ENCODE peak calls at places on chromosomes 4 and X, in six cellular contexts. One of them, this sample, is unnamed. For H3K9me3, the result is how much of the 10 kb centered on the place peaks cover.

GRCh38 chrX:56130013-56130412 is 102.1 kb upstream of the KLF8 start:
- DNase-seq in spleen: no peak
- DNase-seq in A549: no peak
- DNase-seq in heart left ventricle: no peak
- DNase-seq in ovary: no peak
- DNase-seq in IMR-90: no peak
- DNase-seq in this sample: no peak

GRCh38 chr4:6188687-6189305 is 11.6 kb downstream of the JAKMIP1 start:
- DNase-seq in spleen: no peak
- DNase-seq in A549: no peak
- DNase-seq in heart left ventricle: no peak
- DNase-seq in ovary: no peak
- DNase-seq in IMR-90: no peak
- DNase-seq in this sample: no peak

GRCh38 chrX:1222511-1223252 is 10.2 kb upstream of the CRLF2 start:
- DNase-seq in spleen: no peak
- DNase-seq in A549: peak
- DNase-seq in heart left ventricle: no peak
- DNase-seq in ovary: no peak
- DNase-seq in IMR-90: no peak
- DNase-seq in this sample: no peak

GRCh38 chr4:83889802-83890201 is 353.9 kb downstream of the GPAT3 start:
- DNase-seq in spleen: no peak
- DNase-seq in A549: peak
- DNase-seq in heart left ventricle: no peak
- DNase-seq in ovary: no peak
- DNase-seq in IMR-90: peak
- DNase-seq in this sample: no peak

GRCh38 chr4:41668024-41668423 is 80.5 kb downstream of the PHOX2B start:
- DNase-seq in spleen: no peak
- DNase-seq in A549: no peak
- DNase-seq in heart left ventricle: no peak
- DNase-seq in ovary: no peak
- DNase-seq in IMR-90: no peak
- DNase-seq in this sample: no peak

GRCh38 chr4:138063581-138063980 is 178.6 kb downstream of the SLC7A11 start:
- DNase-seq in spleen: no peak
- DNase-seq in A549: no peak
- DNase-seq in heart left ventricle: no peak
- DNase-seq in ovary: no peak
- DNase-seq in IMR-90: no peak
- DNase-seq in this sample: no peak

GRCh38 chr4:149120331-149121014 is 678.3 kb upstream of the NR3C2 start:
- DNase-seq in spleen: no peak
- DNase-seq in A549: no peak
- DNase-seq in heart left ventricle: no peak
- DNase-seq in ovary: no peak
- DNase-seq in IMR-90: peak
- DNase-seq in this sample: no peak

GRCh38 chrX:150525061-150525919 is 43.1 kb upstream of the MTM1 start:
- DNase-seq in spleen: no peak
- DNase-seq in A549: no peak
- DNase-seq in heart left ventricle: peak
- DNase-seq in ovary: no peak
- DNase-seq in IMR-90: no peak
- DNase-seq in this sample: no peak

GRCh38 chr4:185513489-185514181 is 21.7 kb downstream of the PDLIM3 start:
- DNase-seq in spleen: no peak
- DNase-seq in A549: no peak
- DNase-seq in heart left ventricle: peak
- DNase-seq in ovary: no peak
- DNase-seq in IMR-90: peak
- DNase-seq in this sample: no peak

GRCh38 chr4:143617994-143618679 is 82.3 kb downstream of the FREM3 start:
- DNase-seq in spleen: no peak
- DNase-seq in A549: no peak
- DNase-seq in heart left ventricle: no peak
- DNase-seq in ovary: peak
- DNase-seq in IMR-90: no peak
- DNase-seq in this sample: no peak

GRCh38 chr4:187996502-187997177 is 1.1 kb downstream of the ZFP42 start:
- DNase-seq in spleen: no peak
- DNase-seq in A549: no peak
- DNase-seq in heart left ventricle: no peak
- DNase-seq in ovary: no peak
- DNase-seq in IMR-90: no peak
- DNase-seq in this sample: no peak

GRCh38 chr4:87620086-87620485 is 11.8 kb downstream of the DSPP start:
- DNase-seq in spleen: no peak
- DNase-seq in A549: no peak
- DNase-seq in heart left ventricle: no peak
- DNase-seq in ovary: no peak
- DNase-seq in IMR-90: no peak
- DNase-seq in this sample: no peak

GRCh38 chr4:1382776-1383727 is 23.2 kb downstream of the NKX1-1 start:
- DNase-seq in spleen: peak
- DNase-seq in A549: no peak
- DNase-seq in heart left ventricle: peak
- DNase-seq in ovary: no peak
- DNase-seq in IMR-90: no peak
- DNase-seq in this sample: no peak

GRCh38 chrX:7941390-7942042 is 14.3 kb upstream of the PNPLA4 start:
- DNase-seq in spleen: no peak
- DNase-seq in A549: peak
- DNase-seq in heart left ventricle: no peak
- DNase-seq in ovary: no peak
- DNase-seq in IMR-90: peak
- DNase-seq in this sample: no peak

GRCh38 chrX:48834383-48834709 is 1.1 kb downstream of the PCSK1N start:
- DNase-seq in spleen: no peak
- DNase-seq in A549: peak
- DNase-seq in heart left ventricle: no peak
- DNase-seq in ovary: no peak
- DNase-seq in IMR-90: no peak
- DNase-seq in this sample: no peak

GRCh38 chr4:24855741-24856140 is 57.1 kb downstream of the CCDC149 start:
- DNase-seq in spleen: no peak
- DNase-seq in A549: no peak
- DNase-seq in heart left ventricle: no peak
- DNase-seq in ovary: no peak
- DNase-seq in IMR-90: no peak
- DNase-seq in this sample: no peak

GRCh38 chr4:40990202-40990898 is 224.0 kb downstream of the APBB2 start:
- DNase-seq in spleen: no peak
- DNase-seq in A549: peak
- DNase-seq in heart left ventricle: no peak
- DNase-seq in ovary: no peak
- DNase-seq in IMR-90: peak
- DNase-seq in this sample: no peak

GRCh38 chrX:65601530-65602281 is 65.7 kb upstream of the MSN start:
- DNase-seq in spleen: peak
- DNase-seq in A549: peak
- DNase-seq in heart left ventricle: peak
- DNase-seq in ovary: peak
- DNase-seq in IMR-90: peak
- DNase-seq in this sample: no peak

GRCh38 chrX:53695901-53696300 is 9.4 kb upstream of the HUWE1 start:
- DNase-seq in spleen: no peak
- DNase-seq in A549: no peak
- DNase-seq in heart left ventricle: no peak
- DNase-seq in ovary: no peak
- DNase-seq in IMR-90: no peak
- DNase-seq in this sample: no peak

GRCh38 chr4:38131371-38132139 is 171.4 kb downstream of the PTTG2 start:
- DNase-seq in spleen: no peak
- DNase-seq in A549: no peak
- DNase-seq in heart left ventricle: no peak
- DNase-seq in ovary: no peak
- DNase-seq in IMR-90: no peak
- DNase-seq in this sample: no peak

GRCh38 chrX:134236690-134237362 is at the start of gene CCDC160:
- DNase-seq in spleen: peak
- DNase-seq in A549: peak
- DNase-seq in heart left ventricle: peak
- DNase-seq in ovary: peak
- DNase-seq in IMR-90: no peak
- DNase-seq in this sample: no peak

GRCh38 chrX:134237363-134237702 is 351 bp downstream of the CCDC160 start:
- DNase-seq in spleen: no peak
- DNase-seq in A549: no peak
- DNase-seq in heart left ventricle: no peak
- DNase-seq in ovary: no peak
- DNase-seq in IMR-90: no peak
- DNase-seq in this sample: no peak

GRCh38 chrX:134241960-134242619 is 5.1 kb downstream of the CCDC160 start:
- DNase-seq in spleen: no peak
- DNase-seq in A549: no peak
- DNase-seq in heart left ventricle: no peak
- DNase-seq in ovary: no peak
- DNase-seq in IMR-90: no peak
- DNase-seq in this sample: no peak

GRCh38 chrX:134239016-134239415 is 2.0 kb downstream of the CCDC160 start:
- DNase-seq in spleen: no peak
- DNase-seq in A549: no peak
- DNase-seq in heart left ventricle: no peak
- DNase-seq in ovary: no peak
- DNase-seq in IMR-90: no peak
- DNase-seq in this sample: no peak

GRCh38 chrX:134240209-134240608 is 3.2 kb downstream of the CCDC160 start:
- DNase-seq in spleen: no peak
- DNase-seq in A549: no peak
- DNase-seq in heart left ventricle: no peak
- DNase-seq in ovary: no peak
- DNase-seq in IMR-90: no peak
- DNase-seq in this sample: no peak
- H3K9me3 ChIP-seq in spleen: under half
- H3K9me3 ChIP-seq in A549: under half
- H3K9me3 ChIP-seq in heart left ventricle: under half
- H3K9me3 ChIP-seq in ovary: under half
- H3K9me3 ChIP-seq in IMR-90: under half
- H3K9me3 ChIP-seq in this sample: under half

DNA sequence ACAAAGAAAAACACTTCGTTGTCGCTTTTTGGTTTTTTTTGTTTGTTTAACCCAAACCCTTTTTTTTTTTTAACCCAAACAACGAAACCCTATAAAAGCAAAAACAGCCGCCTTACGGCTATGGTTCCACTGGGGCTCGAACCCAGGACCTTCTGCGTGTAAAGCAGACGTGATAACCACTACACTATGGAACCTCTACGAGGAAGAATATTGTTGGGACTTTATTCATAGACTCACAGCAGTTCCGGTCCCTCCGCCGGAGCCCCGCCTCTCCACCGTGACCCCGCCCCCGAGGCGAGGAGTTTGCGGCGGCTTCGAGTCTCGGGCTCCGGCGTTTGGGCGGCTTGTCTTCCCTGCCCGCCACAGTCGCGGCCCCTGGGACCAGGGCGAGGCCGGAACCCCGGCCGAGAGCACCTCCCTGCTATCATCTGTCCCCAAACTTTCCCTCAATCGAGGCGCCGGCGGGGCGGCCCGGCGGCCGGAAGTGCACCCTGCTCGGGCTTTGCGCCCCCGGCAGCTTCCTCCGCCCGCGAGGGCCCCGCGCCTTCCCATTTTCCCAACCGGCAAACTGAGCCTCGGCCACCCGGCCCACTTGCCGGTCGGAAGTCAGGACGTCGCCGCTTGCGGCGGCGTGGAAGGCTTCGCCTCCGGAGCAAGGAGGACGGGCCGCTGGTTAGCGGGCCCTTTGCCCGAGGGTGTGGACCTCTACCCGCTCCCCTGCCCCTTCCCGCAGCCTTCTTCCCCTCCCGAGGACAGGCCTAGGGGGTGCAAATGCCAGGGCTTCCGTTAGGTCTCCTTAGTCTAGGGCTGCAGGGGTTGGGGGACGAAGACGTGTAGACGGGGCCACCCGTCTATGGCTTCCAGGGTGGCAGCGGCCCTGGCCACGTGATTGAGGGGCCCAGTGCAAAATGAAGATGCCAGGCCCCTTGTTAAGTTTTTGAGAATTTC is 3.2 kb upstream of the RS1 start:
- DNase-seq in spleen: peak
- DNase-seq in A549: peak
- DNase-seq in heart left ventricle: peak
- DNase-seq in ovary: peak
- DNase-seq in IMR-90: peak
- DNase-seq in this sample: peak
- TF ChIP-seq POLR2A in spleen: no peak
- TF ChIP-seq POLR2A in A549: peak
- TF ChIP-seq POLR2A in heart left ventricle: peak
- TF ChIP-seq POLR2A in ovary: peak
- TF ChIP-seq POLR2A in IMR-90: no peak
- TF ChIP-seq POLR2A in this sample: no peak

GRCh38 chr4:26094076-26094475 is 180.1 kb downstream of the SMIM20 start:
- DNase-seq in spleen: no peak
- DNase-seq in A549: no peak
- DNase-seq in heart left ventricle: no peak
- DNase-seq in ovary: no peak
- DNase-seq in IMR-90: peak
- DNase-seq in this sample: no peak

GRCh38 chr4:26093561-26093960 is 179.5 kb downstream of the SMIM20 start:
- DNase-seq in spleen: no peak
- DNase-seq in A549: no peak
- DNase-seq in heart left ventricle: no peak
- DNase-seq in ovary: no peak
- DNase-seq in IMR-90: no peak
- DNase-seq in this sample: no peak

GRCh38 chr4:26099967-26100366 is 185.9 kb downstream of the SMIM20 start:
- DNase-seq in spleen: no peak
- DNase-seq in A549: no peak
- DNase-seq in heart left ventricle: no peak
- DNase-seq in ovary: no peak
- DNase-seq in IMR-90: no peak
- DNase-seq in this sample: peak

DNA sequence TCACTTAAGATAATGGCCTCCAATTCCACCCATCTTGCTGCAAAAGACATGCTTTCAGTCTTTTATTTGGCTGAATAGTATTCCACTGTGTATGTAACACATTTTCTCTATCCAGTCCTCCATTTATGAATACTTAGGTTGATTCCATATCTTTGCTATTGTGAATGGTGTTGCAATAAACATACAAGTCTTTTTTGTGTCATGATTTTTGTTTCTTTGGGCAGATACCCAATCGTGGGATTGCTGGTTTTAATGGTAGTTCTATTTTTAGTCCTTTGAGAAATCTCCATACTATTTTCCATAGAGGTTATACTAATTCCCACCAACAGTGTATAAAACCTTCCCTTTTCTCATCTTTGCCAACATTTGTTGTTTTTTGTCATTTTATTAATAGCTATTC is 180.9 kb downstream of the SMIM20 start:
- DNase-seq in spleen: no peak
- DNase-seq in A549: no peak
- DNase-seq in heart left ventricle: no peak
- DNase-seq in ovary: no peak
- DNase-seq in IMR-90: peak
- DNase-seq in this sample: no peak
- H3K9me3 ChIP-seq in spleen: under half
- H3K9me3 ChIP-seq in A549: under half
- H3K9me3 ChIP-seq in heart left ventricle: under half
- H3K9me3 ChIP-seq in ovary: under half
- H3K9me3 ChIP-seq in IMR-90: under half
- H3K9me3 ChIP-seq in this sample: under half

GRCh38 chr4:52721968-52722814 is 29.0 kb downstream of the ERVMER34-1 start:
- DNase-seq in spleen: peak
- DNase-seq in A549: peak
- DNase-seq in heart left ventricle: peak
- DNase-seq in ovary: peak
- DNase-seq in IMR-90: peak
- DNase-seq in this sample: peak
- TF ChIP-seq POLR2A in spleen: no peak
- TF ChIP-seq POLR2A in A549: peak
- TF ChIP-seq POLR2A in heart left ventricle: peak
- TF ChIP-seq POLR2A in ovary: peak
- TF ChIP-seq POLR2A in IMR-90: peak
- TF ChIP-seq POLR2A in this sample: no peak